ENCODE peak calls at places on chromosomes 3 and 15, in ten cellular contexts. A is AML-193; H is choroid plexus epithelial cell; L is H54; Z is skeletal muscle cell; B is dorsolateral prefrontal cortex; J is iris pigment epithelial cell; D is neural crest cell; Q is GF-D8; R is activated CD8-positive, alpha-beta memory T cell treated with anti-CD3 and anti-CD28 coated beads, Interleukin-2, amount 10 ng/mL, durations not matched to agents 7 days and 5 days. G is an unnamed sample.

GRCh38 chr15:69608661-69609060 is 156.0 kb downstream of the RPLP1 start:
- DNase-seq in A (no peak), H (no peak), L (no peak), Z (no peak), B (no peak), J (no peak), D (no peak), Q (no peak), R (peak), G (no peak)

GRCh38 chr3:123440181-123440580 is 8.7 kb downstream of the ADCY5 start:
- DNase-seq in A (no peak), H (no peak), L (no peak), Z (no peak), B (peak), J (no peak), D (no peak), Q (no peak), R (no peak), G (no peak)

GRCh38 chr3:155604126-155604525 is 140.7 kb downstream of the PLCH1 start:
- DNase-seq in A (no peak), H (no peak), L (no peak), Z (no peak), B (no peak), J (no peak), D (no peak), Q (no peak), R (no peak), G (no peak)

GRCh38 chr3:78887608-78888011 is 880.2 kb downstream of the ROBO1 start:
- DNase-seq in A (no peak), H (peak), L (no peak), Z (no peak), B (no peak), J (peak), D (no peak), Q (no peak), R (no peak), G (no peak)

GRCh38 chr15:22871481-22872076 is 33.1 kb downstream of the NIPA2 start:
- DNase-seq in A (no peak), H (no peak), L (no peak), Z (no peak), B (no peak), J (no peak), D (no peak), Q (no peak), R (no peak), G (no peak)

GRCh38 chr3:1183320-1184048 is 90.7 kb downstream of the CNTN6 start:
- DNase-seq in A (no peak), H (peak), L (peak), Z (peak), B (no peak), J (peak), D (no peak), Q (no peak), R (no peak), G (no peak)

GRCh38 chr3:142947799-142948575 is 15.5 kb downstream of the PAQR9 start:
- DNase-seq in A (no peak), H (no peak), L (peak), Z (no peak), B (no peak), J (peak), D (no peak), Q (no peak), R (peak), G (no peak)

GRCh38 chr3:176469694-176470205 is 727.5 kb downstream of the TBL1XR1 start:
- DNase-seq in A (no peak), H (peak), L (no peak), Z (peak), B (no peak), J (peak), D (no peak), Q (no peak), R (no peak), G (no peak)

GRCh38 chr3:13113346-13114335 is 40.4 kb upstream of the IQSEC1 start:
- DNase-seq in A (no peak), H (no peak), L (no peak), Z (no peak), B (no peak), J (no peak), D (no peak), Q (no peak), R (no peak), G (no peak)

GRCh38 chr3:128369881-128370642 is 96.6 kb downstream of the DNAJB8 start:
- DNase-seq in A (no peak), H (no peak), L (no peak), Z (no peak), B (no peak), J (no peak), D (no peak), Q (no peak), R (no peak), G (no peak)

GRCh38 chr3:12158387-12159226 is at the start of gene TIMP4:
- DNase-seq in A (no peak), H (peak), L (peak), Z (peak), B (no peak), J (peak), D (peak), Q (no peak), R (no peak), G (no peak)

GRCh38 chr15:29656636-29657475 is 165.4 kb downstream of the TJP1 start:
- DNase-seq in A (no peak), H (peak), L (no peak), Z (no peak), B (no peak), J (no peak), D (peak), Q (no peak), R (no peak), G (no peak)

GRCh38 chr15:93060336-93061248 is 28.4 kb downstream of the RGMA start:
- DNase-seq in A (no peak), H (no peak), L (no peak), Z (no peak), B (no peak), J (no peak), D (no peak), Q (no peak), R (no peak), G (no peak)

GRCh38 chr15:51366911-51367310 is 25.5 kb downstream of the GLDN start:
- DNase-seq in A (peak), H (peak), L (no peak), Z (no peak), B (no peak), J (peak), D (no peak), Q (no peak), R (no peak), G (peak)

GRCh38 chr3:60582285-60582684 is 669.0 kb downstream of the FHIT start:
- DNase-seq in A (peak), H (peak), L (no peak), Z (no peak), B (no peak), J (peak), D (no peak), Q (no peak), R (no peak), G (no peak)